ENCODE peak calls at places on chromosomes 1 and 21, in eight cellular contexts. U is A549, N is keratinocyte, J is AG04449, A is cardiac muscle cell, G is skeletal muscle cell, X is mucosa of descending colon, O is lower leg skin. Q is an unnamed sample.

GRCh38 chr1:25641931-25642611 is 25.5 kb downstream of the MAN1C1 start:
- DNase-seq in U (no peak), N (no peak), J (peak; percentile 5), A (peak; percentile 76), G (peak; percentile 23), X (no peak), O (peak; percentile 91), Q (no peak)

GRCh38 chr21:37257967-37258877 is 8.9 kb downstream of the VPS26C start:
- DNase-seq in U (peak; percentile 84), N (no peak), J (no peak), A (peak; percentile 66), G (no peak), X (peak; percentile 73), O (no peak), Q (no peak)

GRCh38 chr1:41382531-41383090 is 21.4 kb downstream of the FOXO6 start:
- DNase-seq in U (peak; percentile 61), N (no peak), J (no peak), A (peak; percentile 59), G (no peak), X (peak; percentile 70), O (no peak), Q (no peak)

GRCh38 chr1:155979525-155980343 is 1.4 kb upstream of the ARHGEF2 start:
- DNase-seq in U (no peak), N (no peak), J (no peak), A (no peak), G (no peak), X (peak; percentile 50), O (no peak), Q (no peak)

GRCh38 chr1:200805719-200806118 is 67.0 kb downstream of the CAMSAP2 start:
- DNase-seq in U (no peak), N (no peak), J (no peak), A (no peak), G (no peak), X (no peak), O (no peak), Q (no peak)

GRCh38 chr1:52237430-52237829 is 95.5 kb downstream of the ZFYVE9 start:
- DNase-seq in U (no peak), N (no peak), J (peak; percentile 23), A (peak; percentile 61), G (peak; percentile 48), X (no peak), O (no peak), Q (peak; percentile 34)

GRCh38 chr1:8421721-8422120 is 103.8 kb downstream of the SLC45A1 start:
- DNase-seq in U (no peak), N (no peak), J (no peak), A (peak; percentile 57), G (no peak), X (no peak), O (peak; percentile 76), Q (no peak)

GRCh38 chr21:44441041-44441400 is 14.3 kb upstream of the LRRC3 start:
- DNase-seq in U (no peak), N (no peak), J (no peak), A (no peak), G (no peak), X (no peak), O (no peak), Q (no peak)

GRCh38 chr21:42411197-42411869 is 7.6 kb downstream of the UBASH3A start:
- DNase-seq in U (peak; percentile 25), N (no peak), J (no peak), A (no peak), G (no peak), X (no peak), O (no peak), Q (no peak)

GRCh38 chr1:12078938-12079861 is 16.1 kb downstream of the TNFRSF8 start:
- DNase-seq in U (peak; percentile 34), N (no peak), J (no peak), A (peak; percentile 83), G (no peak), X (no peak), O (no peak), Q (no peak)

GRCh38 chr1:232970508-232970907 is 20.1 kb downstream of the NTPCR start:
- DNase-seq in U (no peak), N (no peak), J (no peak), A (no peak), G (no peak), X (no peak), O (no peak), Q (no peak)

GRCh38 chr1:23422313-23422877 is 2.2 kb downstream of the TCEA3 start:
- DNase-seq in U (no peak), N (no peak), J (peak; percentile 54), A (peak; percentile 88), G (peak; percentile 75), X (peak; percentile 92), O (peak; percentile 95), Q (no peak)

GRCh38 chr1:16409536-16410152 is 27.6 kb downstream of the SPATA21 start:
- DNase-seq in U (no peak), N (no peak), J (no peak), A (no peak), G (no peak), X (no peak), O (no peak), Q (no peak)

GRCh38 chr1:244603498-244603897 is 49.4 kb upstream of the DESI2 start:
- DNase-seq in U (peak; percentile 36), N (no peak), J (no peak), A (peak; percentile 56), G (no peak), X (no peak), O (no peak), Q (no peak)

GRCh38 chr1:109825774-109826173 is 62.1 kb upstream of the EPS8L3 start:
- DNase-seq in U (no peak), N (no peak), J (no peak), A (peak; percentile 33), G (no peak), X (no peak), O (no peak), Q (no peak)

GRCh38 chr1:42767510-42767924 is 468 bp downstream of the C1orf50 start:
- DNase-seq in U (no peak), N (no peak), J (no peak), A (no peak), G (no peak), X (no peak), O (no peak), Q (no peak)

GRCh38 chr1:244314921-244315544 is 136.7 kb downstream of the ADSS2 start:
- DNase-seq in U (no peak), N (no peak), J (no peak), A (no peak), G (peak; percentile 24), X (no peak), O (peak; percentile 36), Q (no peak)

GRCh38 chr1:181086926-181087325 is 1.6 kb upstream of the IER5 start:
- DNase-seq in U (peak; percentile 73), N (peak; percentile 76), J (no peak), A (peak; percentile 52), G (no peak), X (no peak), O (peak; percentile 61), Q (no peak)
- H3K4me3 ChIP-seq in U (peak overlapping the region; percentile 0), N (no peak overlapping the region), J (no peak overlapping the region), A (no peak overlapping the region), G (no peak overlapping the region), X (no peak overlapping the region), O (no peak overlapping the region), Q (no peak overlapping the region)

GRCh38 chr1:235649722-235650163 is at the start of gene GNG4:
- DNase-seq in U (peak; percentile 18), N (no peak), J (no peak), A (no peak), G (no peak), X (peak; percentile 42), O (peak; percentile 72), Q (no peak)

GRCh38 chr1:235648954-235649721 is 446 bp downstream of the GNG4 start:
- DNase-seq in U (peak; percentile 50), N (no peak), J (no peak), A (peak; percentile 65), G (no peak), X (peak; percentile 74), O (peak; percentile 89), Q (no peak)

GRCh38 chr1:235651170-235651806 is 1.7 kb upstream of the GNG4 start:
- DNase-seq in U (no peak), N (no peak), J (no peak), A (no peak), G (no peak), X (no peak), O (peak; percentile 76), Q (no peak)

GRCh38 chr1:235652364-235652763 is 2.8 kb upstream of the GNG4 start:
- DNase-seq in U (no peak), N (no peak), J (no peak), A (no peak), G (no peak), X (no peak), O (peak; percentile 60), Q (no peak)

DNA sequence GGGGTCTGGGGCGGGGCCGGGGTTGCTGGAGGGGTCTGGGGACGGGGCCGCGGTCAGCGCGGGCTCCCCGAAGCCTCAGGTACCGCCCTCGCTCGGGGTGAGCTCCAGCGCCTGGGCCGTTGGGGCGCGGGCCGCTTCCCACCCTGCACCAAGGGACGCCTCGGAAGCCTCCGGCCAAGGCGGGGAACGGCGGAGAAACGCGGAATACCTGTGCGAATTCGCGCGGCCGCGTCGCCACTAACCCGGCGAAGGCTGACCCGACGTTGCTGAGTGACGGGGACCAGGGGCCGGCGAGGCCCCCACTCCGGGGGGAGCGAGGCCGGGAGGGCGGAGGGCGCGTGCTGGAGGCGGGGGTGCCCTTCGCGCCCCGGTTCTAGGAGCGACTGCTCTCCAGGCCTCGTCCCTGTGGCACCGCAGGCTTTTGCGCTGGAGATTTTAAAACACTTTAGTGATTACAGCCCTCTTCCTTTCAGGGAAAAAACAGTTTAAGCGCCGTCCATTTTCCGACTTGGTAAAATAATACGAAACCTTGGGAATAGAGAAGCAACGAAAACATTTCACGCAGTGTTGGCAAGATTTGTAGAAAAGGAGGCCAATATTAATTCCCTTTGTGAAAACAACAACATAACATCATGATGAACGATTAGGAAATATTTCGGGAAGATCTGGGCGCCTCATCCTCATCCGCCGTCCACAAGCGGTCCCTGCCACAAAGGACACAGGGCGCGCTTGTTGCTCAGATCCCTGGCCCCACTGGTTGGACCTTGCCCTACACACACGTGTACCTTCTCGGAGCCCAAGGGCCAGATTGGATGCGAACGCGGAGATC is 971 bp upstream of the GNG4 start:
- DNase-seq in U (peak; percentile 17), N (no peak), J (no peak), A (no peak), G (no peak), X (peak; percentile 60), O (peak; percentile 80), Q (no peak)
- H3K4me3 ChIP-seq in U (peak overlapping the region; percentile 85), N (peak overlapping the region; percentile 31), J (peak overlapping the region; percentile 44), A (peak overlapping the region; percentile 43), G (peak overlapping the region; percentile 43), X (no peak overlapping the region), O (no peak overlapping the region), Q (peak overlapping the region; percentile 31)

GRCh38 chr1:27392778-27393635 is 585 bp downstream of the GPR3 start:
- DNase-seq in U (peak; percentile 28), N (no peak), J (no peak), A (no peak), G (no peak), X (no peak), O (no peak), Q (no peak)
- H3K4me3 ChIP-seq in U (peak overlapping the region; percentile 70), N (peak overlapping the region; percentile 86), J (peak overlapping the region; percentile 71), A (peak overlapping the region; percentile 53), G (peak overlapping the region; percentile 76), X (no peak overlapping the region), O (peak overlapping the region; percentile 15), Q (peak overlapping the region; percentile 74)

DNA sequence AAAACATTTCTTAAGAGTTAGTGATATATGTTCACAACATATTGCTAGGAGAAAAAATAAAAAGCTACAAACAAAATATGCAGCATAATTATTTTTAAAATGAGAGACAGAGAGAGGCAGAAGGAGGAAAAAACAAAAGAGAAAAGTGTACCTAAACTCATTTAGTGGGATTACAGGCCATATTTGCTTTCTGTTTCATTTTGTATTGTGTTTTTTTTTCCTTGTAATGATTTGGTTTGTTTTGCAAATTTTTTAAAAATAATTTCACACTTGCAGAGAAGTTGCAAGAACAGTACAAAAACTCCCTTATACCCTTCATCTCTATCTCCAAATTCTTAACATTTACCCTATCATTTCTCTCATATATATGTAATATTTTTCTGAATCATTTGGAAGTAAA is 65.0 kb downstream of the LBR start:
- DNase-seq in U (no peak), N (no peak), J (no peak), A (no peak), G (no peak), X (no peak), O (no peak), Q (no peak)
- H3K4me3 ChIP-seq in U (no peak overlapping the region), N (no peak overlapping the region), J (no peak overlapping the region), A (no peak overlapping the region), G (no peak overlapping the region), X (no peak overlapping the region), O (no peak overlapping the region), Q (no peak overlapping the region)